ENCODE peak calls at places on chromosomes 3 and 15, in ten cellular contexts. P is activated T-helper 9 cell treated with anti-CD3 and anti-CD28 coated beads, Interleukin-2, amount 50 U/mL, for 16 hours; Y is HTR-8/SVneo; Z is GM12865; T is left ventricle myocardium inferior; W is thoracic aorta; R is osteocyte; M is coronary artery; Q is Kasumi-1; L is dermis microvascular lymphatic vessel endothelial cell. S is an unnamed sample.

GRCh38 chr15:40481671-40482070 is 10.9 kb downstream of the CHST14 start:
- DNase-seq in P (no peak), Y (no peak), Z (no peak), T (no peak), W (no peak), R (no peak), M (no peak), Q (no peak), L (no peak), S (no peak)

GRCh38 chr15:75194397-75194796 is 7.3 kb upstream of the C15orf39 start:
- DNase-seq in P (no peak), Y (no peak), Z (no peak), T (no peak), W (no peak), R (no peak), M (no peak), Q (no peak), L (no peak), S (no peak)

GRCh38 chr15:66253643-66254363 is at the start of gene MEGF11:
- DNase-seq in P (no peak), Y (peak; percentile 21), Z (no peak), T (peak; percentile 25), W (no peak), R (no peak), M (no peak), Q (no peak), L (peak; percentile 37), S (peak; percentile 32)

GRCh38 chr15:27671794-27672438 is 427.2 kb downstream of the OCA2 start:
- DNase-seq in P (no peak), Y (no peak), Z (no peak), T (no peak), W (no peak), R (peak; percentile 59), M (no peak), Q (no peak), L (no peak), S (no peak)

GRCh38 chr3:127652246-127652995 is 20.3 kb upstream of the ABTB1 start:
- DNase-seq in P (no peak), Y (peak; percentile 76), Z (peak; percentile 71), T (peak; percentile 45), W (no peak), R (no peak), M (peak; percentile 72), Q (peak; percentile 57), L (peak; percentile 64), S (peak; percentile 57)

GRCh38 chr3:194231840-194232832 is 96.2 kb downstream of the HES1 start:
- DNase-seq in P (no peak), Y (no peak), Z (no peak), T (no peak), W (no peak), R (no peak), M (no peak), Q (no peak), L (no peak), S (no peak)

GRCh38 chr3:13174803-13175135 is 101.5 kb upstream of the IQSEC1 start:
- DNase-seq in P (no peak), Y (no peak), Z (no peak), T (no peak), W (no peak), R (no peak), M (no peak), Q (no peak), L (no peak), S (no peak)

GRCh38 chr15:78374436-78375393 is 34.6 kb downstream of the CRABP1 start:
- DNase-seq in P (no peak), Y (no peak), Z (peak; percentile 13), T (no peak), W (no peak), R (no peak), M (no peak), Q (no peak), L (no peak), S (no peak)

GRCh38 chr15:83207622-83208356 is at the start of gene HDGFL3:
- DNase-seq in P (no peak), Y (peak; percentile 34), Z (peak; percentile 64), T (peak; percentile 69), W (no peak), R (peak; percentile 88), M (peak; percentile 78), Q (no peak), L (peak; percentile 66), S (peak; percentile 59)

GRCh38 chr3:111915905-111916304 is 56.8 kb downstream of the PHLDB2 start:
- DNase-seq in P (no peak), Y (no peak), Z (no peak), T (no peak), W (no peak), R (no peak), M (no peak), Q (no peak), L (peak; percentile 87), S (peak; percentile 87)

GRCh38 chr15:45645026-45645980 is 10.5 kb downstream of the SQOR start:
- DNase-seq in P (no peak), Y (no peak), Z (no peak), T (no peak), W (no peak), R (no peak), M (no peak), Q (no peak), L (peak; percentile 50), S (peak; percentile 55)

GRCh38 chr15:25947336-25948080 is 84.4 kb upstream of the ATP10A start:
- DNase-seq in P (no peak), Y (no peak), Z (no peak), T (no peak), W (no peak), R (no peak), M (no peak), Q (no peak), L (no peak), S (no peak)

GRCh38 chr15:38624248-38625214 is 59.9 kb upstream of the RASGRP1 start:
- DNase-seq in P (no peak), Y (no peak), Z (no peak), T (no peak), W (no peak), R (no peak), M (no peak), Q (no peak), L (no peak), S (no peak)

GRCh38 chr15:80424381-80424780 is 20.2 kb downstream of the ARNT2 start:
- DNase-seq in P (no peak), Y (peak; percentile 14), Z (no peak), T (no peak), W (no peak), R (no peak), M (no peak), Q (no peak), L (no peak), S (no peak)

GRCh38 chr15:79185199-79185598 is 94.6 kb upstream of the RASGRF1 start:
- DNase-seq in P (no peak), Y (no peak), Z (peak; percentile 22), T (no peak), W (no peak), R (no peak), M (no peak), Q (peak; percentile 19), L (no peak), S (no peak)

GRCh38 chr15:35115155-35115725 is 30.1 kb upstream of the NANOGP8 start:
- DNase-seq in P (no peak), Y (no peak), Z (no peak), T (no peak), W (no peak), R (no peak), M (no peak), Q (no peak), L (no peak), S (no peak)

GRCh38 chr3:60555704-60556340 is 695.4 kb downstream of the FHIT start:
- DNase-seq in P (no peak), Y (no peak), Z (peak; percentile 49), T (no peak), W (no peak), R (no peak), M (no peak), Q (no peak), L (no peak), S (no peak)

GRCh38 chr3:195032106-195032759 is 238.7 kb downstream of the XXYLT1 start:
- DNase-seq in P (no peak), Y (no peak), Z (no peak), T (no peak), W (no peak), R (no peak), M (no peak), Q (no peak), L (no peak), S (no peak)

GRCh38 chr15:93830221-93830765 is 401.1 kb upstream of the MCTP2 start:
- DNase-seq in P (no peak), Y (no peak), Z (no peak), T (no peak), W (no peak), R (no peak), M (no peak), Q (no peak), L (no peak), S (no peak)

GRCh38 chr3:194440756-194441155 is 41.7 kb upstream of the GP5 start:
- DNase-seq in P (no peak), Y (no peak), Z (no peak), T (no peak), W (no peak), R (no peak), M (no peak), Q (no peak), L (no peak), S (no peak)

GRCh38 chr3:192930585-192930984 is 12.9 kb upstream of the MB21D2 start:
- DNase-seq in P (no peak), Y (no peak), Z (no peak), T (no peak), W (no peak), R (no peak), M (no peak), Q (no peak), L (no peak), S (no peak)

GRCh38 chr15:29435811-29436210 is 166.2 kb upstream of the NSMCE3 start:
- DNase-seq in P (no peak), Y (no peak), Z (no peak), T (no peak), W (no peak), R (no peak), M (peak; percentile 31), Q (no peak), L (no peak), S (no peak)

GRCh38 chr3:144160627-144161026 is 189.0 kb downstream of the DIPK2A start:
- DNase-seq in P (no peak), Y (no peak), Z (no peak), T (no peak), W (no peak), R (no peak), M (no peak), Q (no peak), L (no peak), S (no peak)

GRCh38 chr3:141402476-141403171 is 34.3 kb downstream of the ZBTB38 start:
- DNase-seq in P (peak; percentile 16), Y (peak; percentile 46), Z (peak; percentile 65), T (peak; percentile 84), W (no peak), R (no peak), M (peak; percentile 83), Q (peak; percentile 7), L (peak; percentile 68), S (peak; percentile 76)

S was measured in endothelial cell of umbilical vein.